ENCODE peak calls at places on chromosome 19, in six cellular contexts. S is OCI-LY7, B is neural progenitor cell, P is hepatocyte, L is PC-3, G is MM.1S. R is an unnamed sample.

GRCh38 chr19:815079-815774 is 6.5 kb downstream of the PLPPR3 start:
- DNase-seq in L (no peak), P (no peak), G (no peak), B (no peak), S (no peak), R (no peak)

GRCh38 chr19:33621065-33621785 is 528 bp upstream of the CHST8 start:
- DNase-seq in L (no peak), B (no peak), G (no peak), S (no peak), P (no peak), R (no peak)

GRCh38 chr19:45100797-45101196 is 7.8 kb downstream of the PPP1R37 start:
- DNase-seq in G (no peak), B (no peak), S (no peak), L (no peak), P (peak; percentile 51), R (peak; percentile 32)

GRCh38 chr19:8352134-8352827 is 9.2 kb upstream of the KANK3 start:
- DNase-seq in S (no peak), L (no peak), G (no peak), P (no peak), B (peak; percentile 50), R (peak; percentile 51)

GRCh38 chr19:33821871-33822270 is 25.2 kb downstream of the KCTD15 start:
- DNase-seq in P (no peak), G (no peak), S (no peak), B (no peak), L (peak; percentile 49), R (peak; percentile 44)

GRCh38 chr19:45321848-45322247 is 827 bp downstream of the CKM start:
- DNase-seq in P (no peak), G (no peak), S (no peak), L (no peak), B (no peak), R (no peak)

GRCh38 chr19:46413262-46414031 is at the start of gene CCDC8:
- DNase-seq in L (no peak), S (no peak), B (peak; percentile 97), P (peak; percentile 97), G (no peak), R (peak; percentile 74)

GRCh38 chr19:50172726-50173125 is 9.6 kb upstream of the IZUMO2 start:
- DNase-seq in S (no peak), B (no peak), G (no peak), P (no peak), L (no peak), R (no peak)

GRCh38 chr19:29515706-29516357 is 10.0 kb upstream of the VSTM2B start:
- DNase-seq in G (no peak), S (no peak), L (no peak), B (no peak), P (no peak), R (no peak)

GRCh38 chr19:45713141-45713540 is 17.6 kb downstream of the FBXO46 start:
- DNase-seq in G (no peak), S (no peak), L (no peak), B (no peak), P (peak; percentile 11), R (no peak)

GRCh38 chr19:35296644-35297514 is 4.9 kb downstream of the MAG start:
- DNase-seq in L (no peak), B (no peak), G (no peak), S (peak; percentile 72), P (no peak), R (no peak)
- H2AFZ ChIP-seq in L (no peak overlapping the region), B (no peak overlapping the region), G (no peak overlapping the region), S (no peak overlapping the region), P (no peak overlapping the region), R (no peak overlapping the region)

GRCh38 chr19:18423258-18424020 is 4.2 kb downstream of the SSBP4 start:
- DNase-seq in L (no peak), G (no peak), P (no peak), B (no peak), S (no peak), R (no peak)
- TF ChIP-seq EZH2phosphoT487 in L (no peak), G (no peak), P (no peak), B (no peak), S (no peak), R (no peak)

GRCh38 chr19:18422530-18423191 is 3.5 kb downstream of the SSBP4 start:
- DNase-seq in P (no peak), B (no peak), L (no peak), S (peak; percentile 61), G (no peak), R (no peak)

GRCh38 chr19:18424890-18425514 is 5.8 kb downstream of the SSBP4 start:
- DNase-seq in S (no peak), P (no peak), L (no peak), G (no peak), B (no peak), R (no peak)

GRCh38 chr19:18425515-18426415 is 6.6 kb downstream of the SSBP4 start:
- DNase-seq in B (no peak), L (no peak), S (no peak), P (no peak), G (no peak), R (peak; percentile 93)

GRCh38 chr19:18426416-18426767 is 7.2 kb downstream of the SSBP4 start:
- DNase-seq in G (no peak), S (no peak), L (no peak), P (no peak), B (no peak), R (no peak)

DNA sequence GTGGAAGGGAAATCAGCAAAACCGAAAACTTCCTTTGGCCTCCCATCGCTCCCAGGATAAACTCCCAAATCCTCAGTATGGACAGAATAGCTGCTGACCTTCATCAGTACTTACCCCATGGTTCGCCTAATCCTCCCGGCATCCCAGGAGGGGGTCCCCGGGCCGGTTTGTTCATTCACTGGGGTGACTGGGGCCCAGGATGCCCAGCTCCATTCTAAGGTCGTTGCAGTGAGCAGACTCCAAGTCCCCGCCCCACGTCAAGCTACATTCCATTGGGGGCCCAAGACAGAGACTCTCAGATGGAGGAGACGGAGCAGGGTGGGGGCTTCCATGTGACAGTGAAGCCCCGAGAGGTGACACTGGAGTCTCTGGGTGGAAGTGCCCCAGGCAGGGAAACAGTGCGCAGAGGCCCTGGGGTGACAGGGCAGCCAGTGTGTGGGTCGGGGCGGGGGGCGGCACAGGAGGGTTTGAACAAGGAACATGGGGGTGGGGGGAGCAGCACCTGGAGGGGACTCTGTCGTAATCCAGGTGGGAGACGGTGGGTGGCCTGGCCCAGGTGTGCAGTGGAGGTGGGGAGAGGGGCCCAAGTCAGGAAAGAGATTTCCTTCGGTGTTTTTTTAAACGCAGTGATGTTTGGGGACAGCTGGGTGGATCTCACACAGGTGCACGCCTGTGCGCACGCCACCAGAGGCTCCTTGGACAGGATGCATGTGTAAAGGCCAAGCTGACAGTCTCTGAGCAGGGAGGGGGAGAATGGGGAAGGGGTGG is 5.1 kb downstream of the SSBP4 start:
- DNase-seq in G (no peak), B (peak; percentile 56), P (no peak), S (peak; percentile 75), L (no peak), R (no peak)
- H3K79me2 ChIP-seq in G (no peaks in the 10 kb centered on the region), B (peaks cover 18% of the 10 kb centered on the region), P (peaks cover 62% of the 10 kb centered on the region), S (peaks cover 19% of the 10 kb centered on the region), L (peaks cover 51% of the 10 kb centered on the region), R (peaks cover 94% of the 10 kb centered on the region)

DNA sequence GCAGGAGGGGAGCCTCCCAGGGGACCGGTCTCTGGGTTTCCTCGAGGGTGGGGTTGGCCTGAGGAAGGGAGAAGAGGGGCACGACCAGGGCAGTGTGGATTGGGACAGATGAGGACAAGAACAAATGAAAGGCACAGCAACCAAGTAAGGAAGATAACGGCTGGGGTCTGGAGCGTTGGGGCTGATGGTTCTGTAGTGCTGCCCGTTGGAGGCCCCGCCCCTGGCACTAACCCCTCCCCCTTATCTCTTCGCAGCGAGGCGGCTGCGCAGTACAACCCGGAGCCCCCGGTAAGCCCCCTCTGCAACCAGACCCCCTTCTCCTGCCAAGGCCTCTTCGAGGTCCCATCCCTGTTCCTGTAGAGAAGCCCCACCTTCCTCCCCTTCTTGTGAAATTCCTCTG is 2.2 kb downstream of the CAPNS1 start:
- DNase-seq in B (no peak), P (no peak), S (no peak), G (no peak), L (no peak), R (no peak)
- H2AFZ ChIP-seq in B (no peak overlapping the region), P (no peak overlapping the region), S (no peak overlapping the region), G (no peak overlapping the region), L (no peak overlapping the region), R (no peak overlapping the region)

GRCh38 chr19:53555352-53555751 is 17.4 kb downstream of the ZNF331 start:
- DNase-seq in B (no peak), P (no peak), L (no peak), S (no peak), G (no peak), R (no peak)

GRCh38 chr19:53554804-53555203 is 16.9 kb downstream of the ZNF331 start:
- DNase-seq in L (no peak), P (no peak), S (no peak), G (no peak), B (no peak), R (peak; percentile 18)

GRCh38 chr19:53552001-53552721 is 14.2 kb downstream of the ZNF331 start:
- DNase-seq in P (no peak), S (no peak), G (no peak), L (no peak), B (no peak), R (peak; percentile 68)

GRCh38 chr19:53553159-53553558 is 15.2 kb downstream of the ZNF331 start:
- DNase-seq in G (no peak), S (no peak), B (no peak), P (no peak), L (no peak), R (peak; percentile 37)

GRCh38 chr19:53553865-53554791 is 16.2 kb downstream of the ZNF331 start:
- DNase-seq in P (no peak), L (peak; percentile 82), B (no peak), G (no peak), S (no peak), R (peak; percentile 95)
- TF ChIP-seq EZH2phosphoT487 in P (no peak), L (no peak), B (no peak), G (no peak), S (no peak), R (no peak)

R was measured in GM23248.